ENCODE peak calls at places on chromosomes 2 and 18, in nine cellular contexts. J is Caki2, Z is H54, V is prostate gland, W is left ventricle myocardium superior, E is NCI-H1092 treated with DMSO at 0.1 percent for 48 hours, D is transverse colon, T is fibroblast of pulmonary artery, K is AG08395. P is an unnamed sample.

GRCh38 chr18:76801567-76802505 is 20.5 kb upstream of the ZNF236 start:
- DNase-seq in J (peak; percentile 44), Z (peak; percentile 32), V (peak; percentile 32), W (peak; percentile 81), E (peak; percentile 42), D (peak; percentile 54), T (peak; percentile 56), K (peak; percentile 85), P (peak; percentile 35)

GRCh38 chr2:145324748-145325147 is 804.8 kb upstream of the ZEB2 start:
- DNase-seq in J (no peak), Z (no peak), V (no peak), W (no peak), E (no peak), D (no peak), T (no peak), K (no peak), P (no peak)

GRCh38 chr18:8359076-8359475 is 250.2 kb upstream of the RAB12 start:
- DNase-seq in J (no peak), Z (no peak), V (no peak), W (no peak), E (no peak), D (no peak), T (no peak), K (no peak), P (no peak)

GRCh38 chr2:161708350-161708974 is 84.2 kb downstream of the SLC4A10 start:
- DNase-seq in J (no peak), Z (no peak), V (no peak), W (no peak), E (no peak), D (no peak), T (no peak), K (no peak), P (no peak)

GRCh38 chr2:7133521-7133920 is 216.3 kb downstream of the RNF144A start:
- DNase-seq in J (no peak), Z (peak; percentile 15), V (no peak), W (no peak), E (no peak), D (no peak), T (no peak), K (no peak), P (no peak)

GRCh38 chr18:32661486-32662299 is 111.1 kb downstream of the KLHL14 start:
- DNase-seq in J (peak; percentile 58), Z (no peak), V (no peak), W (no peak), E (no peak), D (no peak), T (peak; percentile 2), K (no peak), P (no peak)

GRCh38 chr2:113208995-113209868 is 35.5 kb downstream of the PSD4 start:
- DNase-seq in J (peak; percentile 94), Z (no peak), V (no peak), W (no peak), E (no peak), D (no peak), T (no peak), K (no peak), P (peak; percentile 90)

GRCh38 chr18:53698907-53699306 is 525.6 kb downstream of the MBD2 start:
- DNase-seq in J (peak; percentile 15), Z (no peak), V (no peak), W (no peak), E (peak; percentile 69), D (peak; percentile 36), T (peak; percentile 63), K (peak; percentile 55), P (no peak)

GRCh38 chr2:708667-709066 is 31.5 kb upstream of the TMEM18 start:
- DNase-seq in J (no peak), Z (no peak), V (no peak), W (peak; percentile 26), E (no peak), D (no peak), T (no peak), K (no peak), P (no peak)

GRCh38 chr2:100895402-100895801 is 75.5 kb downstream of the NPAS2 start:
- DNase-seq in J (peak; percentile 60), Z (no peak), V (peak; percentile 33), W (peak; percentile 82), E (no peak), D (peak; percentile 76), T (peak; percentile 27), K (no peak), P (no peak)

GRCh38 chr2:68715353-68716041 is 19.1 kb upstream of the ARHGAP25 start:
- DNase-seq in J (peak; percentile 50), Z (peak; percentile 61), V (peak; percentile 52), W (peak; percentile 48), E (peak; percentile 10), D (peak; percentile 69), T (peak; percentile 67), K (peak; percentile 62), P (peak; percentile 33)

GRCh38 chr2:20218331-20219320 is 6.3 kb downstream of the SDC1 start:
- DNase-seq in J (no peak), Z (no peak), V (no peak), W (no peak), E (no peak), D (no peak), T (no peak), K (no peak), P (no peak)

GRCh38 chr18:54787616-54788015 is 40.7 kb upstream of the RAB27B start:
- DNase-seq in J (no peak), Z (no peak), V (no peak), W (no peak), E (no peak), D (no peak), T (no peak), K (peak; percentile 43), P (peak; percentile 31)

GRCh38 chr2:953975-954686 is 3.5 kb downstream of the SNTG2 start:
- DNase-seq in J (peak; percentile 27), Z (no peak), V (no peak), W (no peak), E (peak; percentile 58), D (no peak), T (peak; percentile 32), K (peak; percentile 60), P (peak; percentile 38)

GRCh38 chr2:127829845-127830246 is 18.9 kb upstream of the WDR33 start:
- DNase-seq in J (no peak), Z (no peak), V (no peak), W (no peak), E (no peak), D (peak; percentile 67), T (no peak), K (no peak), P (no peak)

GRCh38 chr2:13009027-13009426 is 292.3 kb downstream of the TRIB2 start:
- DNase-seq in J (no peak), Z (no peak), V (no peak), W (no peak), E (no peak), D (no peak), T (peak; percentile 25), K (peak; percentile 59), P (peak; percentile 49)

GRCh38 chr2:136115183-136115751 is 2.7 kb downstream of the CXCR4 start:
- DNase-seq in J (no peak), Z (no peak), V (no peak), W (no peak), E (no peak), D (no peak), T (no peak), K (no peak), P (no peak)

GRCh38 chr2:3078684-3079083 is 298.9 kb downstream of the EIPR1 start:
- DNase-seq in J (peak; percentile 4), Z (no peak), V (no peak), W (no peak), E (no peak), D (no peak), T (no peak), K (no peak), P (no peak)

GRCh38 chr2:239431536-239431935 is 30.7 kb upstream of the HDAC4 start:
- DNase-seq in J (no peak), Z (no peak), V (no peak), W (no peak), E (no peak), D (no peak), T (no peak), K (no peak), P (no peak)

GRCh38 chr2:178143481-178143880 is 31.2 kb downstream of the RBM45 start:
- DNase-seq in J (no peak), Z (no peak), V (no peak), W (no peak), E (no peak), D (no peak), T (no peak), K (no peak), P (no peak)

GRCh38 chr2:124804014-124804940 is 779.2 kb downstream of the CNTNAP5 start:
- DNase-seq in J (peak; percentile 47), Z (peak; percentile 12), V (no peak), W (no peak), E (peak; percentile 4), D (peak; percentile 43), T (peak; percentile 50), K (peak; percentile 10), P (peak; percentile 4)

GRCh38 chr2:1571477-1572417 is 158.5 kb downstream of the TPO start:
- DNase-seq in J (no peak), Z (no peak), V (no peak), W (peak; percentile 24), E (no peak), D (no peak), T (no peak), K (no peak), P (no peak)

GRCh38 chr2:167508709-167509108 is 620.4 kb downstream of the XIRP2 start:
- DNase-seq in J (no peak), Z (no peak), V (no peak), W (no peak), E (no peak), D (no peak), T (no peak), K (no peak), P (no peak)

GRCh38 chr2:237154050-237154638 is 68.5 kb downstream of the COPS8 start:
- DNase-seq in J (no peak), Z (peak; percentile 26), V (no peak), W (no peak), E (peak; percentile 27), D (no peak), T (peak; percentile 74), K (peak; percentile 36), P (peak; percentile 74)

GRCh38 chr18:21242141-21243040 is at the start of gene GREB1L:
- DNase-seq in J (peak; percentile 63), Z (peak; percentile 61), V (no peak), W (peak; percentile 84), E (peak; percentile 57), D (peak; percentile 48), T (peak; percentile 47), K (peak; percentile 83), P (peak; percentile 21)

P was measured in fibroblast of lung.